ENCODE peak calls at places on chromosome 11, in four cellular contexts. Z, G, N and P are unnamed samples.
A peak's percentile ranks its signal among the peaks of the same experiment; 100 is the strongest.

GRCh38 chr11:59773082-59773438 is 17.9 kb downstream of the STX3 start:
- DNase-seq in N (no peak), G (no peak), Z (no peak), P (no peak)

GRCh38 chr11:64891215-64891848 is 12.9 kb upstream of the EHD1 start:
- DNase-seq in G (no peak), Z (no peak), N (peak; percentile 68), P (no peak)

GRCh38 chr11:83047515-83048225 is 24.0 kb downstream of the RAB30 start:
- DNase-seq in G (no peak), N (no peak), Z (no peak), P (no peak)

GRCh38 chr11:66904055-66904454 is 47.2 kb downstream of the LRFN4 start:
- DNase-seq in Z (no peak), N (peak; percentile 59), G (peak; percentile 83), P (no peak)

GRCh38 chr11:63547076-63547475 is 10.5 kb downstream of the PLAAT4 start:
- DNase-seq in N (no peak), G (no peak), Z (no peak), P (no peak)

GRCh38 chr11:58503361-58503856 is 4.5 kb downstream of the OR5B21 start:
- DNase-seq in Z (no peak), G (no peak), N (no peak), P (peak; percentile 43)

GRCh38 chr11:47466701-47467250 is 17.8 kb upstream of the RAPSN start:
- DNase-seq in N (no peak), G (no peak), Z (peak; percentile 46), P (no peak)

GRCh38 chr11:69588270-69588669 is 52.7 kb upstream of the CCND1 start:
- DNase-seq in N (no peak), G (peak; percentile 85), Z (peak; percentile 95), P (no peak)

GRCh38 chr11:1745701-1746320 is 4.6 kb downstream of the IFITM10 start:
- DNase-seq in Z (no peak), N (no peak), G (no peak), P (no peak)

GRCh38 chr11:73759520-73760065 is 1.3 kb downstream of the RAB6A start:
- DNase-seq in G (peak; percentile 38), N (peak; percentile 15), Z (peak; percentile 77), P (peak; percentile 23)
- H2AFZ ChIP-seq in G (peak overlapping the region; percentile 70), N (peak overlapping the region; percentile 56), Z (peak overlapping the region; percentile 86), P (peak overlapping the region; percentile 21)

DNA sequence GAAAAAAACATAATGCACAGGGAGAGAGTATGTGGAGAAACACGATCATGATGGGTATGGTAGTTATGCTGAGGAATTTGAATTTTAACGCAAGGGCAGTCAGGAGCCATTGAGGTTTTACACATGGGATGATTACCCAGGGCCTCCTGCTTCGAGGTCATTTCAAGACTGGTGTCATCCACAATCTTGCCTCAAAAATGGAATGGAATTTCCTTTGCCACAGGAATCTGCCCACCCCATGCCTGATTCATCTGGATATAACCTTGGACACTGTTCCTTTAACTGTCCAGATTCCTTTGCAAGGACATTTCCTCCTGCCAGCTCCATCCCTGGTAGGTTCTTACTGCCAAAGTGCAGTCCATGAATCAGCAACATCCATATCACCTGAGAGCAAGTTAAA is 655.9 kb upstream of the TENM4 start:
- DNase-seq in Z (peak; percentile 56), G (peak; percentile 41), N (no peak), P (no peak)
- TF ChIP-seq EZH2phosphoT487 in Z (no peak), G (no peak), N (no peak), P (no peak)

GRCh38 chr11:79702303-79702702 is 261.5 kb upstream of the TENM4 start:
- DNase-seq in G (no peak), N (no peak), Z (no peak), P (no peak)

GRCh38 chr11:79708319-79708928 is 267.6 kb upstream of the TENM4 start:
- DNase-seq in G (peak; percentile 72), Z (peak; percentile 43), N (peak; percentile 63), P (peak; percentile 19)

GRCh38 chr11:79705648-79706047 is 264.8 kb upstream of the TENM4 start:
- DNase-seq in Z (no peak), N (no peak), G (no peak), P (no peak)
- H3K9me2 ChIP-seq in Z (no peaks in the 10 kb centered on the region), N (no peaks in the 10 kb centered on the region), G (no peaks in the 10 kb centered on the region), P (no peaks in the 10 kb centered on the region)

GRCh38 chr11:133901999-133902398 is 54.8 kb downstream of the IGSF9B start:
- DNase-seq in G (no peak), N (no peak), Z (no peak), P (no peak)
- H2AFZ ChIP-seq in G (no peak overlapping the region), N (no peak overlapping the region), Z (no peak overlapping the region), P (no peak overlapping the region)

GRCh38 chr11:121766138-121766537 is 313.4 kb upstream of the SORL1-AS1 start:
- DNase-seq in Z (no peak), N (no peak), G (no peak), P (no peak)

GRCh38 chr11:121763526-121763925 is 310.8 kb upstream of the SORL1-AS1 start:
- DNase-seq in N (no peak), Z (no peak), G (no peak), P (peak; percentile 59)

GRCh38 chr11:121769191-121769590 is 316.4 kb upstream of the SORL1-AS1 start:
- DNase-seq in Z (no peak), G (no peak), N (no peak), P (no peak)

GRCh38 chr11:121770933-121771332 is 318.2 kb upstream of the SORL1-AS1 start:
- DNase-seq in N (no peak), Z (no peak), G (no peak), P (no peak)

GRCh38 chr11:121767433-121767832 is 314.7 kb upstream of the SORL1-AS1 start:
- DNase-seq in N (no peak), Z (peak; percentile 42), G (no peak), P (no peak)
- TF ChIP-seq EZH2phosphoT487 in N (no peak), Z (no peak), G (no peak), P (no peak)